ENCODE peak calls at places on chromosomes 7 and 10, in seven cellular contexts. W, J, D, M, T, Z and L are unnamed samples.

GRCh38 chr10:78871796-78872195 is 197.0 kb upstream of the ZMIZ1 start:
- DNase-seq in D (no peak), T (no peak), Z (no peak), J (no peak), M (no peak), W (no peak), L (no peak)

GRCh38 chr10:54983255-54983654 is 182.2 kb upstream of the PCDH15 start:
- DNase-seq in W (no peak), T (no peak), J (no peak), M (no peak), Z (no peak), D (no peak), L (no peak)

GRCh38 chr7:100189061-100189460 is 11.3 kb downstream of the STAG3 start:
- DNase-seq in J (no peak), M (no peak), W (no peak), T (no peak), D (no peak), Z (no peak), L (no peak)

GRCh38 chr10:73889014-73889413 is 14.7 kb upstream of the CAMK2G start:
- DNase-seq in W (no peak), D (no peak), Z (peak), M (peak), T (no peak), J (peak), L (no peak)

GRCh38 chr7:50359258-50359994 is 54.9 kb downstream of the IKZF1 start:
- DNase-seq in Z (no peak), J (no peak), T (no peak), D (no peak), M (no peak), W (no peak), L (no peak)

GRCh38 chr7:94656925-94657731 is 1.2 kb upstream of the SGCE start:
- DNase-seq in W (peak), D (no peak), Z (no peak), T (no peak), J (peak), M (no peak), L (no peak)

GRCh38 chr7:15925608-15926007 is 239.1 kb upstream of the MEOX2 start:
- DNase-seq in T (no peak), J (no peak), D (no peak), W (no peak), M (no peak), Z (no peak), L (no peak)

GRCh38 chr7:16847381-16847860 is 34.4 kb downstream of the AGR3 start:
- DNase-seq in T (no peak), D (no peak), J (peak), Z (no peak), W (peak), M (no peak), L (no peak)

GRCh38 chr7:74029094-74029785 is 1.3 kb downstream of the ELN start:
- DNase-seq in M (no peak), J (no peak), D (no peak), W (no peak), Z (no peak), T (no peak), L (no peak)

GRCh38 chr10:75532253-75532924 is 101.0 kb downstream of the LRMDA start:
- DNase-seq in J (peak), D (no peak), T (no peak), W (no peak), Z (no peak), M (no peak), L (no peak)

GRCh38 chr7:36153571-36154097 is 580 bp downstream of the EEPD1 start:
- DNase-seq in D (peak), Z (no peak), M (no peak), J (no peak), W (peak), T (peak), L (no peak)

GRCh38 chr7:37947138-37947839 is 26.8 kb downstream of the EPDR1 start:
- DNase-seq in J (no peak), W (no peak), T (no peak), M (no peak), Z (no peak), D (no peak), L (no peak)

GRCh38 chr7:44985033-44985695 is 6.3 kb upstream of the MYO1G start:
- DNase-seq in W (no peak), J (no peak), D (no peak), Z (no peak), T (no peak), M (no peak), L (no peak)

GRCh38 chr10:1289591-1289990 is 233.4 kb downstream of the WDR37 start:
- DNase-seq in W (peak), J (no peak), T (no peak), M (no peak), Z (no peak), D (no peak), L (no peak)

GRCh38 chr7:5670173-5670933 is 111.1 kb downstream of the RNF216 start:
- DNase-seq in M (no peak), D (no peak), J (no peak), W (no peak), Z (no peak), T (peak), L (no peak)

GRCh38 chr10:5534880-5535856 is 10.4 kb downstream of the CALML3 start:
- DNase-seq in T (no peak), J (no peak), M (peak), D (no peak), W (no peak), Z (peak), L (no peak)

GRCh38 chr7:43737467-43738127 is 8.3 kb upstream of the COA1 start:
- DNase-seq in W (no peak), D (no peak), T (no peak), Z (no peak), J (no peak), M (no peak), L (no peak)

GRCh38 chr7:33744293-33744692 is 161.0 kb upstream of the BMPER start:
- DNase-seq in W (no peak), T (peak), D (peak), M (no peak), J (no peak), Z (no peak), L (no peak)

GRCh38 chr7:30771859-30772429 is 727 bp downstream of the MINDY4 start:
- DNase-seq in M (no peak), Z (no peak), T (peak), D (peak), W (peak), J (no peak), L (no peak)

GRCh38 chr10:32983333-32983909 is 25.4 kb upstream of the ITGB1 start:
- DNase-seq in D (no peak), T (no peak), W (no peak), M (peak), Z (no peak), J (peak), L (no peak)

GRCh38 chr7:123692471-123692877 is 36.8 kb downstream of the LMOD2 start:
- DNase-seq in Z (no peak), M (no peak), J (no peak), W (no peak), T (no peak), D (no peak), L (no peak)

GRCh38 chr7:157008206-157009169 is 2.0 kb downstream of the MNX1 start:
- DNase-seq in W (no peak), J (no peak), M (no peak), Z (no peak), T (no peak), D (no peak), L (no peak)

GRCh38 chr10:3139135-3139910 is 33.3 kb downstream of the PITRM1 start:
- DNase-seq in W (no peak), D (no peak), M (no peak), T (peak), Z (no peak), J (no peak), L (no peak)

GRCh38 chr7:145175366-145175765 is 339.5 kb upstream of the TPK1 start:
- DNase-seq in M (no peak), W (no peak), Z (no peak), D (no peak), J (no peak), T (no peak), L (no peak)

GRCh38 chr7:55533050-55533728 is 39.1 kb downstream of the VOPP1 start:
- DNase-seq in J (peak), W (peak), T (peak), M (no peak), Z (no peak), D (peak), L (no peak)

GRCh38 chr7:4960363-4960762 is 1.4 kb upstream of the MMD2 start:
- DNase-seq in D (no peak), M (no peak), Z (no peak), J (no peak), T (no peak), W (no peak), L (no peak)

GRCh38 chr7:124764847-124765400 is 668 bp downstream of the GPR37 start:
- DNase-seq in D (peak), T (peak), M (no peak), J (no peak), W (no peak), Z (peak), L (no peak)

GRCh38 chr10:73771722-73772279 is 10.0 kb upstream of the CHCHD1 start:
- DNase-seq in Z (peak), M (no peak), W (peak), T (peak), J (peak), D (peak), L (peak)

GRCh38 chr10:52890281-52890680 is 117.7 kb upstream of the MBL2 start:
- DNase-seq in T (no peak), Z (no peak), M (no peak), D (no peak), J (no peak), W (no peak), L (no peak)

GRCh38 chr7:127983804-127984332 is 47.4 kb downstream of the LRRC4 start:
- DNase-seq in T (no peak), D (no peak), M (peak), Z (no peak), W (peak), J (no peak), L (no peak)